ENCODE peak calls at places on chromosomes 16 and 17, in nine cellular contexts. M is choroid plexus epithelial cell; R is body of pancreas; Z is BJ; B is bronchial epithelial cell; P is neural crest cell; V is progenitor cell of endocrine pancreas; H is CD8-positive, alpha-beta T cell; T is glutamatergic neuron. J is an unnamed sample.

GRCh38 chr17:64009571-64010402 is 10.6 kb downstream of the ICAM2 start:
- DNase-seq in Z (no peak), B (peak), V (no peak), P (no peak), M (peak), R (no peak), H (no peak), T (no peak), J (no peak)

GRCh38 chr17:4220655-4221054 is 43.1 kb downstream of the ANKFY1 start:
- DNase-seq in P (no peak), R (no peak), T (no peak), M (peak), V (no peak), Z (no peak), H (no peak), B (no peak), J (no peak)

GRCh38 chr17:13287226-13287625 is 269.4 kb upstream of the ELAC2 start:
- DNase-seq in Z (no peak), B (no peak), H (no peak), P (no peak), T (no peak), R (no peak), M (no peak), V (no peak), J (no peak)

GRCh38 chr17:13415877-13416416 is 185.8 kb downstream of the HS3ST3A1 start:
- DNase-seq in V (no peak), H (no peak), P (no peak), M (peak), T (no peak), B (peak), Z (no peak), R (peak), J (no peak)

GRCh38 chr17:33986566-33986965 is 268.5 kb upstream of the CCL2 start:
- DNase-seq in H (no peak), R (no peak), V (no peak), P (no peak), B (no peak), Z (no peak), T (no peak), M (no peak), J (no peak)

GRCh38 chr16:12613992-12614661 is 189.6 kb downstream of the CPPED1 start:
- DNase-seq in R (no peak), T (no peak), B (no peak), H (no peak), V (no peak), Z (no peak), M (no peak), P (no peak), J (no peak)

GRCh38 chr16:58543685-58544084 is 28.4 kb downstream of the SETD6 start:
- DNase-seq in H (no peak), R (no peak), M (no peak), P (no peak), Z (no peak), T (no peak), V (no peak), B (no peak), J (no peak)

GRCh38 chr17:4908711-4909496 is 6.0 kb upstream of the CHRNE start:
- DNase-seq in Z (peak), V (peak), B (peak), M (peak), T (peak), P (peak), R (peak), H (peak), J (peak)

GRCh38 chr16:56425439-56425832 is at the start of gene AMFR:
- DNase-seq in T (peak), B (peak), H (peak), P (peak), R (peak), Z (peak), V (peak), M (peak), J (peak)
- TF ChIP-seq CTCF in T (peak), B (peak), H (peak), P (peak), R (no peak), Z (no peak), V (peak), M (no peak), J (no peak)

DNA sequence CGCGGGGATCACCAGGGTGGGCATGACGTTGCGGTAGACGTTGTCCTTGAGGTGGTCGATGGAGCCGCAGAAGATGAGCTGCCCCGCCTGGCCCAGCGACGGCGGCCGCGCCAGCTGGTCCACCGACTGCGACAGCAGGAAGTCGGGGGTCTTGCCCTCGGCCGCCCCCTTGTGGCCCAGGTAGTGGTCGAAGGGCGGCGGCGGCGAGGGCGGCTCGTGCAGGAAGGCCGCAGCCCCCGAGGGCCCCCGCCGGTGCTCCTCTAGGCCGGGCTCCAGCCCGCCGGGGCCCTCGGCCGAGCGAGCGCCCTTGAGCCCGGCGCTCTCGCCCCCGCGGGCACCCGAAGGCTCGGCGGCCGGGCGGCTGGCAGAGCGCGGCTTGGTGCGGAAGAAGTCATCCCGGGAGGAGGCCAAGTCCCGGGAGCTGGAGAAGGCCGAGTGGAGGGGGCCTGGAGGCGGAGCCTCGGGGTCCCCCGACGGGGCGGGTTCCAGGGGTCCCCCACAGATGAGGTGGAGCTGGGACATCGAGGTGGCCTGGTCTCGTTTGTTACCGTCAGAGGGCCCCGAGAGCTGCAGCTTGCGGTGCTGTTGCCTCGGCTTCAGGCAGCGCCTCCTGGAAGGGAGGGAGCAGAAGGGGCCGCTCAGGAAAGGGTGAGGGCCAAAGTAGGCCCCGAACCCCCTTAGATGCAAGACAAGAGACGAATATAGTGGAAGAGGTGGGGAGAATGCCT is 8.9 kb downstream of the FAM171A2 start:
- DNase-seq in V (peak), P (peak), R (peak), T (peak), M (no peak), Z (no peak), B (no peak), H (peak), J (peak)
- TF ChIP-seq CTCF in V (peak), P (peak), R (no peak), T (peak), M (no peak), Z (peak), B (peak), H (peak), J (peak)

GRCh38 chr17:75720656-75721462 is at the start of gene ITGB4:
- DNase-seq in V (peak), P (no peak), Z (no peak), H (peak), T (no peak), M (no peak), B (peak), R (peak), J (peak)

GRCh38 chr17:75722076-75722475 is 817 bp downstream of the ITGB4 start:
- DNase-seq in M (no peak), H (no peak), B (no peak), P (no peak), T (no peak), Z (no peak), V (no peak), R (peak), J (no peak)

GRCh38 chr17:75719732-75720131 is 1.5 kb upstream of the ITGB4 start:
- DNase-seq in H (no peak), P (no peak), M (no peak), B (peak), R (no peak), V (no peak), T (no peak), Z (no peak), J (no peak)

GRCh38 chr17:75722542-75723095 is 1.4 kb downstream of the ITGB4 start:
- DNase-seq in Z (no peak), H (no peak), B (no peak), P (no peak), T (no peak), R (no peak), V (no peak), M (no peak), J (no peak)

DNA sequence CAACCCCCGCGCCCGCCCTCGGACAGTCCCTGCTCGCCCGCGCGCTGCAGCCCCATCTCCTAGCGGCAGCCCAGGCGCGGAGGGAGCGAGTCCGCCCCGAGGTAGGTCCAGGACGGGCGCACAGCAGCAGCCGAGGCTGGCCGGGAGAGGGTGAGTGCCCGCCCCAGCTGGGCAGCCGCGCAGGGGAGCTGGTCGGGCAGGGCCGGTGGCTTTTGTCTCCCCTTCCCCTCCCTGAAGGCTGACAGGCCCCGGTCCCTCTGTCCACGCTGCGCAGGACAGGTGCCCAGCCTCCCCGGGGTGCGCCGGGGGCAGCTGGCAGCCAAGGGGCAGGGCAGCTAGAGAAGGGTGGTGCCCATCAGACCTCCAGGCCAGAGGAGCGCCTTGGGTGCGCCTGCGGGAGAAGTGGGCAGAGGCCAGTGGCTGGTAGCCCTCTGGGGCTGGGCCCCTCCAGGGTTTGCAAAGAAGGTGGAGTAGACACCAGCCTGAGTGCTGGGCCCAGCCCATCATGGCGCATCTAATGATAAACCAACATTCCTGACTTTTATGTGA is 278 bp downstream of the ITGB4 start:
- DNase-seq in H (no peak), R (peak), P (no peak), Z (no peak), M (no peak), T (peak), V (no peak), B (no peak), J (peak)
- TF ChIP-seq CTCF in H (no peak), R (peak), P (no peak), Z (no peak), M (no peak), T (no peak), V (no peak), B (no peak), J (no peak)

GRCh38 chr16:88702364-88703210 is 3.6 kb downstream of the RNF166 start:
- DNase-seq in B (no peak), Z (no peak), H (peak), T (no peak), V (no peak), R (no peak), P (no peak), M (no peak), J (no peak)
- TF ChIP-seq CTCF in B (no peak), Z (no peak), H (no peak), T (no peak), V (no peak), R (no peak), P (no peak), M (no peak), J (no peak)

DNA sequence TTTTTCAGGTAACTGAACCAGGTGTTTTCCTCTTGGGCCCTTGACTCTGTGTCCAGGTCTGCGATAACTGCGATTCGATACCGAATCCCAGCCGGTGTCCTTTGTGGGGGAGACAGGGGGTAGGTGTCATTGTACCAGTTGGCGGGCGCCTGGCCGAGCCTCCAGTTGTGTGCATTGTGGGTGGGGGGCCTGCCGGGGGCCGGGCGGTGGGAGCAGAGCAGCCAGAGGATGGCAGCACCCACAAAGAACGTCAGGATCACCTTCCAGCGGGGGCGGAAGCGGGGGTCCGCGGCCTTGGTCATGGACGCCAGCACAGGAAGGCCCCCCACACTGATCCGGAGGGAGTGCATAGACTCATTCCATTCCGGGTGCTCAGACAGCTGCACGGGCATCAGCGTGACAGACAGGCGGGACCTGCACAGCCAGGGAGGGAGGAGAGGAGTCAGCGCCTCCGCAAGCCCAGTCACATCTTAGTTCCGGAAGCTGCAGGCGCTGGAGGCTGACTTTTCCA is 12.3 kb downstream of the CANT1 start:
- DNase-seq in M (no peak), Z (no peak), H (no peak), P (no peak), B (no peak), V (no peak), R (no peak), T (no peak), J (no peak)
- TF ChIP-seq CTCF in M (no peak), Z (no peak), H (no peak), P (no peak), B (no peak), V (no peak), R (no peak), T (no peak), J (no peak)